ENCODE peak calls at places on chromosomes 16 and 17, in four cellular contexts. One of them, this sample, is unnamed. For H3K27me3, the result is how much of the 10 kb centered on the place peaks cover.

GRCh38 chr17:27353469-27354050 is 59.6 kb downstream of the WSB1 start:
- DNase-seq in psoas muscle: peak
- DNase-seq in fibroblast of lung: peak
- DNase-seq in breast epithelium: peak
- DNase-seq in this sample: peak

GRCh38 chr17:80138856-80139426 is 8.0 kb downstream of the EIF4A3 start:
- DNase-seq in fibroblast of lung: no peak
- DNase-seq in psoas muscle: no peak
- DNase-seq in breast epithelium: no peak
- DNase-seq in this sample: no peak

GRCh38 chr16:54651851-54652770 is 278.6 kb upstream of the IRX5 start:
- DNase-seq in psoas muscle: no peak
- DNase-seq in breast epithelium: no peak
- DNase-seq in fibroblast of lung: no peak
- DNase-seq in this sample: no peak

GRCh38 chr16:17364319-17365210 is 106.2 kb downstream of the XYLT1 start:
- DNase-seq in breast epithelium: no peak
- DNase-seq in psoas muscle: no peak
- DNase-seq in fibroblast of lung: peak
- DNase-seq in this sample: peak

GRCh38 chr17:7428557-7428956 is at the start of gene SPEM3:
- DNase-seq in psoas muscle: no peak
- DNase-seq in breast epithelium: no peak
- DNase-seq in fibroblast of lung: no peak
- DNase-seq in this sample: no peak

GRCh38 chr16:70703835-70704381 is 18.1 kb upstream of the MTSS2 start:
- DNase-seq in psoas muscle: no peak
- DNase-seq in breast epithelium: no peak
- DNase-seq in fibroblast of lung: no peak
- DNase-seq in this sample: no peak

GRCh38 chr16:81480856-81481821 is 36.5 kb downstream of the CMIP start:
- DNase-seq in psoas muscle: peak
- DNase-seq in breast epithelium: no peak
- DNase-seq in fibroblast of lung: peak
- DNase-seq in this sample: no peak

GRCh38 chr17:79074650-79075432 is at the start of gene ENGASE:
- DNase-seq in breast epithelium: peak
- DNase-seq in fibroblast of lung: peak
- DNase-seq in psoas muscle: peak
- DNase-seq in this sample: peak

GRCh38 chr17:74782571-74782970 is 6.4 kb upstream of the NAT9 start:
- DNase-seq in psoas muscle: no peak
- DNase-seq in fibroblast of lung: no peak
- DNase-seq in breast epithelium: no peak
- DNase-seq in this sample: no peak

GRCh38 chr17:5788266-5788900 is 204.1 kb upstream of the NLRP1 start:
- DNase-seq in fibroblast of lung: no peak
- DNase-seq in breast epithelium: no peak
- DNase-seq in psoas muscle: no peak
- DNase-seq in this sample: no peak

GRCh38 chr17:35073183-35073790 is 9.8 kb upstream of the RFFL start:
- DNase-seq in breast epithelium: no peak
- DNase-seq in fibroblast of lung: no peak
- DNase-seq in psoas muscle: no peak
- DNase-seq in this sample: no peak

GRCh38 chr17:77492446-77493237 is 351.9 kb downstream of the SEC14L1 start:
- DNase-seq in fibroblast of lung: no peak
- DNase-seq in psoas muscle: no peak
- DNase-seq in breast epithelium: no peak
- DNase-seq in this sample: peak

GRCh38 chr16:55812951-55813350 is 19.9 kb downstream of the CES1 start:
- DNase-seq in psoas muscle: no peak
- DNase-seq in breast epithelium: no peak
- DNase-seq in fibroblast of lung: no peak
- DNase-seq in this sample: no peak

GRCh38 chr17:700504-701094 is 14.0 kb downstream of the VPS53 start:
- DNase-seq in breast epithelium: no peak
- DNase-seq in fibroblast of lung: peak
- DNase-seq in psoas muscle: no peak
- DNase-seq in this sample: no peak

GRCh38 chr17:21019976-21020575 is 22.7 kb downstream of the USP22 start:
- DNase-seq in psoas muscle: peak
- DNase-seq in breast epithelium: no peak
- DNase-seq in fibroblast of lung: no peak
- DNase-seq in this sample: peak

GRCh38 chr16:84647830-84648594 is at the start of gene KLHL36:
- DNase-seq in fibroblast of lung: peak
- DNase-seq in breast epithelium: no peak
- DNase-seq in psoas muscle: peak
- DNase-seq in this sample: peak

GRCh38 chr17:8821446-8822105 is 22.4 kb upstream of the MFSD6L start:
- DNase-seq in breast epithelium: no peak
- DNase-seq in fibroblast of lung: no peak
- DNase-seq in psoas muscle: no peak
- DNase-seq in this sample: no peak

GRCh38 chr17:1754430-1755112 is 7.3 kb upstream of the SERPINF1 start:
- DNase-seq in breast epithelium: no peak
- DNase-seq in psoas muscle: no peak
- DNase-seq in fibroblast of lung: no peak
- DNase-seq in this sample: no peak

GRCh38 chr17:44279586-44280344 is 11.8 kb upstream of the SLC4A1 start:
- DNase-seq in psoas muscle: peak
- DNase-seq in breast epithelium: no peak
- DNase-seq in fibroblast of lung: peak
- DNase-seq in this sample: no peak

GRCh38 chr16:85798901-85799496 is 345 bp downstream of the EMC8 start:
- DNase-seq in psoas muscle: no peak
- DNase-seq in breast epithelium: no peak
- DNase-seq in fibroblast of lung: peak
- DNase-seq in this sample: no peak

GRCh38 chr17:1087381-1088241 is 90.7 kb downstream of the TIMM22 start:
- DNase-seq in psoas muscle: peak
- DNase-seq in breast epithelium: peak
- DNase-seq in fibroblast of lung: no peak
- DNase-seq in this sample: no peak

GRCh38 chr17:75842963-75843576 is 1.1 kb downstream of the UNC13D start:
- DNase-seq in fibroblast of lung: no peak
- DNase-seq in breast epithelium: no peak
- DNase-seq in psoas muscle: no peak
- DNase-seq in this sample: no peak

GRCh38 chr16:83797013-83797412 is 10.8 kb upstream of the HSBP1 start:
- DNase-seq in psoas muscle: no peak
- DNase-seq in breast epithelium: no peak
- DNase-seq in fibroblast of lung: no peak
- DNase-seq in this sample: no peak

GRCh38 chr16:49575352-49576172 is 202.0 kb downstream of the C16orf78 start:
- DNase-seq in psoas muscle: no peak
- DNase-seq in fibroblast of lung: no peak
- DNase-seq in breast epithelium: no peak
- DNase-seq in this sample: no peak

GRCh38 chr16:23709536-23709935 is 3.5 kb downstream of the ERN2 start:
- DNase-seq in fibroblast of lung: no peak
- DNase-seq in breast epithelium: no peak
- DNase-seq in psoas muscle: no peak
- DNase-seq in this sample: no peak

GRCh38 chr17:75785016-75785769 is 587 bp downstream of the UNK start:
- DNase-seq in breast epithelium: peak
- DNase-seq in psoas muscle: peak
- DNase-seq in fibroblast of lung: peak
- DNase-seq in this sample: peak

GRCh38 chr17:74809031-74809430 is 32.9 kb upstream of the NAT9 start:
- DNase-seq in psoas muscle: no peak
- DNase-seq in breast epithelium: no peak
- DNase-seq in fibroblast of lung: no peak
- DNase-seq in this sample: no peak

GRCh38 chr16:55146939-55147338 is 177.1 kb upstream of the IRX6 start:
- DNase-seq in psoas muscle: no peak
- DNase-seq in breast epithelium: no peak
- DNase-seq in fibroblast of lung: no peak
- DNase-seq in this sample: no peak

GRCh38 chr17:76264755-76265623 is at the start of gene UBALD2:
- DNase-seq in fibroblast of lung: peak
- DNase-seq in breast epithelium: peak
- DNase-seq in psoas muscle: peak
- DNase-seq in this sample: peak

GRCh38 chr17:37212184-37212583 is 163.6 kb upstream of the C17orf78 start:
- DNase-seq in breast epithelium: no peak
- DNase-seq in psoas muscle: no peak
- DNase-seq in fibroblast of lung: peak
- DNase-seq in this sample: no peak
- TF ChIP-seq CTCF in breast epithelium: no peak
- TF ChIP-seq CTCF in psoas muscle: no peak
- TF ChIP-seq CTCF in fibroblast of lung: peak
- TF ChIP-seq CTCF in this sample: no peak

DNA sequence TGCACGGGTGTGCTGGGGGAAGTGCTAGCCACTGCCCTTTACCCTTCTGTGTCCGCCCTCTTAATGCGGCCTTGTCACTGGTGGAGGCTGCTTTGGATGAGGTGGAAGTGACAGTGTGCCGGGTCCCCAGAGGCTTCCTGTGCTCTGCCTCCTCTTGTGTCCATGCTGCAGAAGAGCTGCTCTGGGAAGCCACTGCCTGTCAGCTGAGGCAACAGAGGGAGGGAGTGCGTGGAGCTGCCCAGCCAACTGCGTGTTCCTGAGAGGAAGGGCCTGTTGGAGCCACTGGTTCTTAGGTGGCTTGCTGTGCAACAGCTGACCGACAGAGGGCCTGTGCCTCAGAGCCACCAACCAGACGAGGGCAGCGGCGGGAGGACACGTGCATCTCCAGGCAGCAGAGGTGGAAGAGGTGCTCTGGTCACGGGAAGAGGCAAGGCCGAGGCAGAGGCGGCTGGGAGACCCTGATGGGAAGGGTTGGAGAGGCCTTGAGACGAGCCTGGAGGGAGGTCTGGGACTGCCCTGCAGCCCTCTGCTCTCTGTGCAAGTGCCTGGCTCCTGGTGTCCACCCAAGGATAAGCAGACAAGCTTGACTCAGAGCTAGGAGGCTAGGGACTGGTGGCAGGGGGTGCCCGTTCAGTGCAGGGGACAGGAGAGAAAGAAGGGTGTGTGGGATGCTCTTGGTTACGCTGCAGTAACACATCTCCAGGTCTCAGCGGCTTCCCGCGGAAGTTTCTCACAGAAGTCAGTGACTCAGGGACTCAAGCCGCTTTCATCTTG is 25.4 kb downstream of the B9D1 start:
- DNase-seq in psoas muscle: no peak
- DNase-seq in breast epithelium: no peak
- DNase-seq in fibroblast of lung: no peak
- DNase-seq in this sample: no peak
- H3K27ac ChIP-seq in psoas muscle: no peak
- H3K27ac ChIP-seq in breast epithelium: peak
- H3K27ac ChIP-seq in fibroblast of lung: no peak
- H3K27ac ChIP-seq in this sample: no peak

GRCh38 chr16:1260101-1260670 is 4.3 kb downstream of the TPSD1 start:
- DNase-seq in fibroblast of lung: no peak
- DNase-seq in breast epithelium: no peak
- DNase-seq in psoas muscle: no peak
- DNase-seq in this sample: no peak
- H3K27me3 ChIP-seq in fibroblast of lung: under half
- H3K27me3 ChIP-seq in breast epithelium: under half
- H3K27me3 ChIP-seq in psoas muscle: under half
- H3K27me3 ChIP-seq in this sample: under half

DNA sequence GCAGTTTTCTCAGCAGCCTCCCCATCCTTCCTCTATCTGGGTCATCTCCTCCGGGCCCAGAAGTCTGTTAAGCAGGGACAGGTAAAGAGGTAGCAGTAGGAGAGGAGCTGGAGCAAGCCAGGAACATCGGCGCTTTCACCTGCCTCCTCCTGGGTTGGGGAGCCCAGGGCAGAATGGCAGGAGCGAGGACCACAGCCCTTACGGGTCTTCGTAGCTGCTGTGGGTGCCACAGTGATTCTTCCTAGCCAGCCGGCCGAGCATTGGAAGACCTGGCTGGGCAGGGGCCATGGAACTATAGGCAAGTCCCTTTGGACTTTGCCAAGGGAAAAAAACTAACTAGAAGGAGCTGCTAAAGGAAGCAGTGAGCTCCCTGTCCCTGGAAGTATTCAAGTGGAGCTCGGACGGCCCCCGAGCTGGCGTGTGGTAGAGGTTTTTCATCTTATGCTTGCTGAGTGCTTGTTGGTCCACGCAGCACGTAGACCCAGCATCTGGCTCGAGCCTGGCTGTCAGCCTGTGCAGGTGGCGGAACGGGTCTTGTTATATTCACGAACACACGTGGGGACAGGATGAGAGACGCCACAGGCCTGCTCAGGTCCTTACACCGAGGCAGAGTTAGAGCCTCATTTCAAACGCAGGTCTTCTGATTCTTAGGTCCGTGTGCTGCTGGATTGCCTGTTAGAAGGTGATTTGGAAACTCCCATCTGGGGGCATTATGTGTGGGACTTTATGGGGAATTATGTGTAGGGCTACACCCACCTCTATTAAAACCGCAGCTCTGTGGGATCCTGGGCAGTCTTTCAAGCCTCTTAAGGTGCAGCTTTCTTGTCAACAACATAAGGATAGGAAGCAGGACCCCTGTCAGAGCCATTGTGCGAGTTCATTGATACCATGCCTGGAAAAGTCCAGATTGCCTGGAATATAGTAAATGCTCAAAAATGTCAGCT is 54.8 kb downstream of the OR1D5 start:
- DNase-seq in fibroblast of lung: no peak
- DNase-seq in breast epithelium: no peak
- DNase-seq in psoas muscle: no peak
- DNase-seq in this sample: no peak
- TF ChIP-seq CTCF in fibroblast of lung: no peak
- TF ChIP-seq CTCF in breast epithelium: no peak
- TF ChIP-seq CTCF in psoas muscle: no peak
- TF ChIP-seq CTCF in this sample: no peak

DNA sequence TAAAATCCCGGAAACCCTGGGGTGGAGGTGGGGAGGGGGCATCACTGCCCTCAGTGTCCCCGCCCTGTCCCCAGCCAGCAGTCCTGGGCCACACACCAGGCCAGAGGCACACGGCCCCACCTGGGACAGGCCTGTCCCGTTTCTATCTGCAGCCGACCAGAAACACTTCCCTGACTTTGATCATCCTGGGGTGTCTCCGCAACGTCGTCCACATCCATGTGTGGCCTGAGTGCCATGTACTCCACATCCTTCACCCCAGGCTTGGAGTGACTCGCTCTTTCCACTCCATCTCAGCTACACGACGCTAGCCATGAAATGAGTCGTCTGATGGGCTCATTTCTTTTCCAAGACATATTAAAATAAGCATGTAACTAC is 19.7 kb upstream of the RASD1 start:
- DNase-seq in fibroblast of lung: no peak
- DNase-seq in breast epithelium: no peak
- DNase-seq in psoas muscle: peak
- DNase-seq in this sample: no peak
- H3K27ac ChIP-seq in fibroblast of lung: no peak
- H3K27ac ChIP-seq in breast epithelium: peak
- H3K27ac ChIP-seq in psoas muscle: peak
- H3K27ac ChIP-seq in this sample: no peak

This sample was measured in CD4-positive, alpha-beta T cell.